ENCODE peak calls at places on chromosomes 2 and 18, in four cellular contexts. B, F, I and D are unnamed samples.

GRCh38 chr2:88220733-88221132 is 50.6 kb downstream of the THNSL2 start:
- DNase-seq in B (peak; percentile 30), F (no peak), I (no peak), D (no peak)

GRCh38 chr2:7593286-7593685 is 676.1 kb downstream of the RNF144A start:
- DNase-seq in B (no peak), F (no peak), I (no peak), D (no peak)

GRCh38 chr2:129888461-129888860 is 91.0 kb upstream of the RAB6C start:
- DNase-seq in B (no peak), F (no peak), I (no peak), D (no peak)

GRCh38 chr18:63152791-63153190 is 166.8 kb downstream of the BCL2 start:
- DNase-seq in B (no peak), F (no peak), I (no peak), D (no peak)

GRCh38 chr2:128504242-128505149 is 185.8 kb upstream of the HS6ST1 start:
- DNase-seq in B (peak; percentile 79), F (no peak), I (no peak), D (no peak)

GRCh38 chr2:124985210-124985760 is 960.2 kb downstream of the CNTNAP5 start:
- DNase-seq in B (no peak), F (no peak), I (peak; percentile 13), D (no peak)

GRCh38 chr2:19802088-19802806 is 99.5 kb downstream of the TTC32 start:
- DNase-seq in B (no peak), F (no peak), I (no peak), D (no peak)

GRCh38 chr2:216674376-216674775 is 21.0 kb downstream of the IGFBP5 start:
- DNase-seq in B (no peak), F (no peak), I (no peak), D (no peak)

GRCh38 chr2:21262426-21262940 is 138.7 kb downstream of the TDRD15 start:
- DNase-seq in B (no peak), F (no peak), I (no peak), D (no peak)

GRCh38 chr2:38174646-38175096 is 98.7 kb upstream of the CYP1B1 start:
- DNase-seq in B (no peak), F (no peak), I (peak; percentile 20), D (no peak)

GRCh38 chr2:10033251-10034006 is 9.9 kb upstream of the KLF11 start:
- DNase-seq in B (no peak), F (no peak), I (no peak), D (no peak)

GRCh38 chr2:237962432-237963084 is 4.3 kb upstream of the UBE2F start:
- DNase-seq in B (no peak), F (no peak), I (no peak), D (no peak)

GRCh38 chr2:54572262-54572635 is 116.1 kb downstream of the SPTBN1 start:
- DNase-seq in B (no peak), F (no peak), I (peak; percentile 75), D (no peak)

GRCh38 chr2:20027715-20028434 is 15.4 kb upstream of the MATN3 start:
- DNase-seq in B (no peak), F (no peak), I (no peak), D (no peak)

GRCh38 chr2:230706966-230707365 is 5.7 kb upstream of the CAB39 start:
- DNase-seq in B (no peak), F (no peak), I (no peak), D (no peak)

GRCh38 chr2:103784271-103784670 is 1022.4 kb downstream of the TMEM182 start:
- DNase-seq in B (no peak), F (no peak), I (no peak), D (no peak)

GRCh38 chr2:100875516-100876230 is 55.7 kb downstream of the NPAS2 start:
- DNase-seq in B (no peak), F (no peak), I (no peak), D (no peak)

GRCh38 chr2:20928617-20929016 is 105.7 kb upstream of the LDAH start:
- DNase-seq in B (no peak), F (no peak), I (no peak), D (no peak)

GRCh38 chr18:62109676-62110075 is 77.2 kb downstream of the PIGN start:
- DNase-seq in B (no peak), F (no peak), I (no peak), D (no peak)

GRCh38 chr18:6004683-6005082 is 109.4 kb upstream of the TMEM200C start:
- DNase-seq in B (no peak), F (no peak), I (no peak), D (peak; percentile 33)

GRCh38 chr2:11944311-11944710 is 197.9 kb downstream of the LPIN1 start:
- DNase-seq in B (peak; percentile 54), F (no peak), I (no peak), D (no peak)

GRCh38 chr2:142834003-142834402 is 43.5 kb upstream of the KYNU start:
- DNase-seq in B (no peak), F (no peak), I (peak; percentile 5), D (no peak)

GRCh38 chr18:24262097-24262496 is 123.2 kb downstream of the CABYR start:
- DNase-seq in B (no peak), F (no peak), I (no peak), D (no peak)

GRCh38 chr2:11175293-11175795 is 20.1 kb downstream of the SLC66A3 start:
- DNase-seq in B (no peak), F (no peak), I (no peak), D (no peak)

DNA sequence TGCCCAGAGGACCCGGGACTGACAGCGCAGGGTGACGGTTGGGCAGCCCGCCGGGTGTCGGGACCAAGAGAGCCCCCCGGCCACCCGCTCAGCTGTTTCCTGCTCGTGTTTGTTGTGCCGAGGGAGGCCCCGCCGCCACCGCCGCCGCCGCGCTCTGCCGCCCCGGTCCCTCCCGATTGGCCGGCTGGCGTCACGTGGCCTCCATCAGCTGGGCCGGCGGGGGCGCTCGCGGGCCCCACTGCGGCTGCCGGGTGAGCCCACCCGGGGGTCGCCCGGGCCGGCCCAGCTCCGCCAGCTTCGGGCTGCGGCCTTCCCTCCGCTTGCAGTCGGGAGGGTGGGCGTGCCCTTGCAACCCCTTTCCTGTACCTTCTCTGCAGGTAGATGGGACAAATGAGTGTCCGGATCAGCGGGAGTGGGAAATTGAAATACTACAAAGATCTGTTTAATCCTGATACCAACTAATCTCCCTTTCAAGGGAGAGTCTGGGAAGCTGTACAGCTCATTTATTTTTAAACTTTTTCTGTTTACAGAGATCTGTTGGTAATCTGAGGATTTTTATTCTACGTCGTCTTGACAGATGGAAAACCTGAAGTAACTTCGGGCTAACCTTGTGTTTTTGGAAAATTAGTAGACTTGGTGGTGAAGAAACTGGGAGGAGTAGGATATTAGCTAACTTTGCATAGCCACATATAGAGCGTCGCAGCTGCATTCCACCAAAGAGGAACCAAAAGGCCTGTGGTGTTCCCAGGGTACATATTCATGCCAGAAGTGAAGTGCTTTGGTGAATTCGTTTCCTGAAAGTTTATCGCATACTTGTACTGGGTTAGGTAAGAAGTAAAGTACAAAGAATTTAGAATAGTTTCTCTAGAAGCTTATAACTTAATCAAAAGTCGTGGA is 1.2 kb downstream of the YPEL5 start:
- DNase-seq in B (peak; percentile 84), F (peak; percentile 89), I (peak; percentile 86), D (peak; percentile 92)
- TF ChIP-seq CTCF in B (peak; percentile 73), F (peak; percentile 64), I (peak; percentile 74), D (peak; percentile 59)

GRCh38 chr2:95207111-95207961 is at the start of gene ZNF892:
- DNase-seq in B (peak; percentile 88), F (peak; percentile 91), I (peak; percentile 97), D (peak; percentile 95)
- TF ChIP-seq CTCF in B (peak; percentile 63), F (peak; percentile 29), I (peak; percentile 82), D (peak; percentile 61)

GRCh38 chr2:190810981-190811587 is 69.5 kb upstream of the GLS start:
- DNase-seq in B (no peak), F (no peak), I (no peak), D (no peak)

GRCh38 chr2:190817082-190817481 is 63.5 kb upstream of the GLS start:
- DNase-seq in B (no peak), F (no peak), I (no peak), D (no peak)

GRCh38 chr2:190819835-190820234 is 60.8 kb upstream of the GLS start:
- DNase-seq in B (no peak), F (no peak), I (no peak), D (no peak)

GRCh38 chr2:190812506-190813294 is 67.9 kb upstream of the GLS start:
- DNase-seq in B (no peak), F (no peak), I (no peak), D (no peak)

GRCh38 chr2:190815223-190815622 is 65.4 kb upstream of the GLS start:
- DNase-seq in B (no peak), F (no peak), I (no peak), D (no peak)
- TF ChIP-seq CTCF in B (no peak), F (no peak), I (no peak), D (no peak)

DNA sequence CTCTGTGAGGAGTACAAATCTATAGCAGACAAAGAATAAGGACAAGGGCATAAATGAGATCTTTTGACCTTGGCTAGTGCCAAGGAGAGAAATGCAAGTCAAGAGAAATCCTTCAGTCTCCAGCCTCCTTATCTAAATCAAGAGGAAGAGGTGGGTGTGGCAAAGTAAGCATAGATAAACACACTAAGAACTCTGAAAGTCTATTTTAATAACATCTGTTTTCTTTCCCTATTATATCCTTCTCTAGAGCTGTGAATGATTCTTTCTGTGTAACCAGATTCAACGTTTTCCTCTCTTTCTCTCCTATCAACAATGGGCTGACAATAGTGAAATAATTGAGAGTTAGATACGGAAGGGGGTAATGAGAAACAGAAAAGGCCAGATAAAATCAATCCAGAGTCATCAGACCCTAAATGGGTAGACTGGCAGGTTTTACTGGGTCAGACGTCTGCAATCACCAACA is 118.5 kb upstream of the ZFP36L2 start:
- DNase-seq in B (no peak), F (no peak), I (no peak), D (no peak)
- TF ChIP-seq CTCF in B (no peak), F (no peak), I (no peak), D (no peak)

GRCh38 chr2:173021939-173022371 is 53.7 kb upstream of the MAP3K20 start:
- DNase-seq in B (no peak), F (no peak), I (peak; percentile 41), D (no peak)
- TF ChIP-seq CTCF in B (peak; percentile 19), F (no peak), I (peak; percentile 46), D (no peak)

DNA sequence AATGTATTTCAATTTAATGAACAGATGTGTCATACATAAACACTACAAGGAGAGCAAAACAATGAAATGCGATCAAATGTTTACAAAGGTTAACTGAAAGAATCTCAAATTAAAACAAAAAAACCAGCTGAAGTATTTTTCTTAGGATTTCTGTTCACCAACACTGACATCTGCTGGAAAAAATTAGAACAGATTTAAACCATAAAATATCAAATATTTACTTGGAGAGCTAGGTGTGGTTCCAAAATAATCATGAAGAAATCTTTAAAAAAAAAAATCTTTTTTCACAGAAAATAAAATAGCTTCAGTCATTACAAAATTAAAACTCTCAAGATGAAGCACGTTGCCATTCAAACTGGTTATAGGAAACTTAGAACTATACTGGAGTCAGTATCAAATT is 13.8 kb downstream of the MMADHC start:
- DNase-seq in B (no peak), F (no peak), I (no peak), D (no peak)
- TF ChIP-seq CTCF in B (peak; percentile 72), F (peak; percentile 11), I (peak; percentile 48), D (no peak)

GRCh38 chr2:105610444-105611327 is 134.0 kb upstream of the NCK2 start:
- DNase-seq in B (no peak), F (no peak), I (no peak), D (no peak)

GRCh38 chr2:105604938-105605337 is 139.8 kb upstream of the NCK2 start:
- DNase-seq in B (no peak), F (no peak), I (no peak), D (no peak)

GRCh38 chr2:105609756-105610397 is 134.8 kb upstream of the NCK2 start:
- DNase-seq in B (no peak), F (no peak), I (no peak), D (no peak)

GRCh38 chr2:105607920-105608504 is 136.7 kb upstream of the NCK2 start:
- DNase-seq in B (no peak), F (no peak), I (no peak), D (no peak)

GRCh38 chr2:105606081-105606480 is 138.6 kb upstream of the NCK2 start:
- DNase-seq in B (no peak), F (no peak), I (no peak), D (no peak)
- TF ChIP-seq CTCF in B (no peak), F (no peak), I (no peak), D (no peak)